ENCODE peak calls at places on chromosomes 16 and 17, in four cellular contexts. One of them, this sample, is unnamed.

GRCh38 chr17:42200702-42201101 is 6.4 kb upstream of the GHDC start:
- DNase-seq in stomach: peak
- DNase-seq in tibial nerve: no peak
- DNase-seq in psoas muscle: no peak
- DNase-seq in this sample: no peak

GRCh38 chr16:69187387-69187890 is 475 bp downstream of the SNTB2 start:
- DNase-seq in stomach: peak
- DNase-seq in tibial nerve: peak
- DNase-seq in psoas muscle: peak
- DNase-seq in this sample: no peak

GRCh38 chr16:87457051-87457611 is 35.7 kb downstream of the ZCCHC14 start:
- DNase-seq in stomach: no peak
- DNase-seq in tibial nerve: no peak
- DNase-seq in psoas muscle: no peak
- DNase-seq in this sample: no peak

GRCh38 chr17:74281799-74282198 is 7.8 kb downstream of the DNAI2 start:
- DNase-seq in stomach: no peak
- DNase-seq in tibial nerve: no peak
- DNase-seq in psoas muscle: no peak
- DNase-seq in this sample: no peak

GRCh38 chr16:52547834-52548215 is 882 bp upstream of the TOX3 start:
- DNase-seq in stomach: no peak
- DNase-seq in tibial nerve: no peak
- DNase-seq in psoas muscle: no peak
- DNase-seq in this sample: no peak

GRCh38 chr17:19958023-19958422 is 19.6 kb downstream of the AKAP10 start:
- DNase-seq in stomach: no peak
- DNase-seq in tibial nerve: no peak
- DNase-seq in psoas muscle: no peak
- DNase-seq in this sample: no peak

GRCh38 chr16:27579086-27579980 is 29.4 kb downstream of the KATNIP start:
- DNase-seq in stomach: no peak
- DNase-seq in tibial nerve: no peak
- DNase-seq in psoas muscle: no peak
- DNase-seq in this sample: no peak

GRCh38 chr17:34176440-34176839 is 78.6 kb upstream of the CCL2 start:
- DNase-seq in stomach: no peak
- DNase-seq in tibial nerve: no peak
- DNase-seq in psoas muscle: no peak
- DNase-seq in this sample: no peak

GRCh38 chr16:23640669-23640958 is 496 bp downstream of the PALB2 start:
- DNase-seq in stomach: no peak
- DNase-seq in tibial nerve: no peak
- DNase-seq in psoas muscle: no peak
- DNase-seq in this sample: peak

GRCh38 chr17:13775450-13775849 is 173.7 kb upstream of the HS3ST3A1 start:
- DNase-seq in stomach: no peak
- DNase-seq in tibial nerve: no peak
- DNase-seq in psoas muscle: no peak
- DNase-seq in this sample: no peak

GRCh38 chr16:47503936-47504335 is 42.8 kb downstream of the PHKB start:
- DNase-seq in stomach: no peak
- DNase-seq in tibial nerve: no peak
- DNase-seq in psoas muscle: no peak
- DNase-seq in this sample: no peak

GRCh38 chr17:31490991-31491793 is 99.7 kb downstream of the RAB11FIP4 start:
- DNase-seq in stomach: no peak
- DNase-seq in tibial nerve: no peak
- DNase-seq in psoas muscle: peak
- DNase-seq in this sample: no peak
- H3K27ac ChIP-seq in stomach: peak
- H3K27ac ChIP-seq in tibial nerve: no peak
- H3K27ac ChIP-seq in psoas muscle: no peak
- H3K27ac ChIP-seq in this sample: no peak

GRCh38 chr16:81705261-81705660 is 73.8 kb upstream of the PLCG2 start:
- DNase-seq in stomach: no peak
- DNase-seq in tibial nerve: no peak
- DNase-seq in psoas muscle: peak
- DNase-seq in this sample: no peak
- H3K27ac ChIP-seq in stomach: no peak
- H3K27ac ChIP-seq in tibial nerve: no peak
- H3K27ac ChIP-seq in psoas muscle: no peak
- H3K27ac ChIP-seq in this sample: no peak

GRCh38 chr16:89581861-89582563 is 6.5 kb downstream of the CPNE7 start:
- DNase-seq in stomach: peak
- DNase-seq in tibial nerve: no peak
- DNase-seq in psoas muscle: no peak
- DNase-seq in this sample: no peak

GRCh38 chr16:89583197-89583894 is 7.8 kb downstream of the CPNE7 start:
- DNase-seq in stomach: no peak
- DNase-seq in tibial nerve: no peak
- DNase-seq in psoas muscle: no peak
- DNase-seq in this sample: no peak

GRCh38 chr16:89581045-89581695 is 5.6 kb downstream of the CPNE7 start:
- DNase-seq in stomach: no peak
- DNase-seq in tibial nerve: no peak
- DNase-seq in psoas muscle: no peak
- DNase-seq in this sample: no peak

GRCh38 chr16:89583895-89584644 is 8.5 kb downstream of the CPNE7 start:
- DNase-seq in stomach: no peak
- DNase-seq in tibial nerve: no peak
- DNase-seq in psoas muscle: no peak
- DNase-seq in this sample: no peak

GRCh38 chr16:89582614-89583196 is 7.1 kb downstream of the CPNE7 start:
- DNase-seq in stomach: no peak
- DNase-seq in tibial nerve: no peak
- DNase-seq in psoas muscle: no peak
- DNase-seq in this sample: no peak
- H3K27ac ChIP-seq in stomach: peak
- H3K27ac ChIP-seq in tibial nerve: no peak
- H3K27ac ChIP-seq in psoas muscle: no peak
- H3K27ac ChIP-seq in this sample: no peak

DNA sequence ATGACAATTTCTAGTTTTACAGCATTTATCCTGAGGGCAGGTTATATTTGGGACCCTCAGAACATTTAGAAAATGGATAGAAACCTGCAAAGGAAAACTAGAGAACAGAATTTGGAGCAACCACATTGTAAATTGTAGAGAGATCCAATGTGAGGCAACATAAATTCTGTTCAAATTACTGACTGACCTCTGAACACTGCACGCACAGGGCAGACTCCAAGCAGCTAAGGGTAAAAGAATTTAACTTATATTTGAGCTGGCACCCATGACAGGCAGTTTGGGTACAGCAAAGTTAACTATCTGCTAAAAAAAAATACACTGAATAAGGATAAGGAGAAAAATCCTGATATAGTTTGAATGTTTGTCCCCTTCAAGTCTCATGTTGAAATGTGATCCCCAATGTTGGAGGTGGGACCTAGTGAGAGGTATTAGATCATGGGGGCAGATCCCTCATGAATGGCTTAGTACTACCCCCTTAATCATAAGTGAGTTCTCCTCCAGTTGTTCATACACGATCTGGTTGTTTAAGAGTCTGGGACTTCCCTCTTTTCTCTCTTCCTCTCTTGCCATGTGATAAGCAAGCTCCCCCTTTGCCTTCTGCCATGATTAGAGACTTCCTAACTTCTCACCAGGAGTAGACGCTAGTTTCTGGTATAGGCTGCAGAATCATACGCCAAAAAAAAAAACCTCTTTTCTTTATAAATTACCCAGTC is 75.7 kb downstream of the FBXL20 start:
- DNase-seq in stomach: no peak
- DNase-seq in tibial nerve: no peak
- DNase-seq in psoas muscle: no peak
- DNase-seq in this sample: no peak
- H3K27ac ChIP-seq in stomach: no peak
- H3K27ac ChIP-seq in tibial nerve: no peak
- H3K27ac ChIP-seq in psoas muscle: no peak
- H3K27ac ChIP-seq in this sample: no peak

GRCh38 chr16:67296422-67296821 is 17.1 kb downstream of the PLEKHG4 start:
- DNase-seq in stomach: no peak
- DNase-seq in tibial nerve: no peak
- DNase-seq in psoas muscle: no peak
- DNase-seq in this sample: no peak
- H3K27ac ChIP-seq in stomach: no peak
- H3K27ac ChIP-seq in tibial nerve: no peak
- H3K27ac ChIP-seq in psoas muscle: no peak
- H3K27ac ChIP-seq in this sample: no peak

GRCh38 chr16:19860146-19861030 is 24.3 kb downstream of the GPRC5B start:
- DNase-seq in stomach: no peak
- DNase-seq in tibial nerve: no peak
- DNase-seq in psoas muscle: no peak
- DNase-seq in this sample: no peak

GRCh38 chr16:19858006-19858653 is 26.5 kb downstream of the GPRC5B start:
- DNase-seq in stomach: no peak
- DNase-seq in tibial nerve: no peak
- DNase-seq in psoas muscle: no peak
- DNase-seq in this sample: no peak

GRCh38 chr16:19859603-19860002 is 25.0 kb downstream of the GPRC5B start:
- DNase-seq in stomach: no peak
- DNase-seq in tibial nerve: no peak
- DNase-seq in psoas muscle: no peak
- DNase-seq in this sample: no peak

GRCh38 chr16:19858654-19859018 is 26.0 kb downstream of the GPRC5B start:
- DNase-seq in stomach: no peak
- DNase-seq in tibial nerve: no peak
- DNase-seq in psoas muscle: no peak
- DNase-seq in this sample: no peak

DNA sequence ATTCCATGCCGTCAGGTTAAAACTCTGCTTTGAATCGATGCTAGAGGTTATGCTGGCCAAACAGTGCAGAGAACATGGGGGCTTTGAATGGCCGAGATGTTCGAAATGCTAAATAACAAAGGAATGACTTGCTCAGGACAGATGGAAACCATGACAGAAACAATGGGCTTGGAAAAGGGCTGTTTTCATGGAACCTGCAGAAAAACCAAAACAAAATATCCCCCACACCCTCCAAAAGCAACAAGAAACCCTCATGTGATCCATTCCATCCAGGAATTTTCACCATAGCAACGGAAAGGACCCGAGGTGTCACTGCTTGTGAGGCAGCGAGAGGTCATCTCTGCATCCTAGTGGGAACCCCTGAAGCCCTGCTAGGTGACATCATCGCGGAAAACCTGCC is 25.5 kb downstream of the GPRC5B start:
- DNase-seq in stomach: no peak
- DNase-seq in tibial nerve: no peak
- DNase-seq in psoas muscle: no peak
- DNase-seq in this sample: no peak
- H3K27ac ChIP-seq in stomach: no peak
- H3K27ac ChIP-seq in tibial nerve: no peak
- H3K27ac ChIP-seq in psoas muscle: peak
- H3K27ac ChIP-seq in this sample: no peak

DNA sequence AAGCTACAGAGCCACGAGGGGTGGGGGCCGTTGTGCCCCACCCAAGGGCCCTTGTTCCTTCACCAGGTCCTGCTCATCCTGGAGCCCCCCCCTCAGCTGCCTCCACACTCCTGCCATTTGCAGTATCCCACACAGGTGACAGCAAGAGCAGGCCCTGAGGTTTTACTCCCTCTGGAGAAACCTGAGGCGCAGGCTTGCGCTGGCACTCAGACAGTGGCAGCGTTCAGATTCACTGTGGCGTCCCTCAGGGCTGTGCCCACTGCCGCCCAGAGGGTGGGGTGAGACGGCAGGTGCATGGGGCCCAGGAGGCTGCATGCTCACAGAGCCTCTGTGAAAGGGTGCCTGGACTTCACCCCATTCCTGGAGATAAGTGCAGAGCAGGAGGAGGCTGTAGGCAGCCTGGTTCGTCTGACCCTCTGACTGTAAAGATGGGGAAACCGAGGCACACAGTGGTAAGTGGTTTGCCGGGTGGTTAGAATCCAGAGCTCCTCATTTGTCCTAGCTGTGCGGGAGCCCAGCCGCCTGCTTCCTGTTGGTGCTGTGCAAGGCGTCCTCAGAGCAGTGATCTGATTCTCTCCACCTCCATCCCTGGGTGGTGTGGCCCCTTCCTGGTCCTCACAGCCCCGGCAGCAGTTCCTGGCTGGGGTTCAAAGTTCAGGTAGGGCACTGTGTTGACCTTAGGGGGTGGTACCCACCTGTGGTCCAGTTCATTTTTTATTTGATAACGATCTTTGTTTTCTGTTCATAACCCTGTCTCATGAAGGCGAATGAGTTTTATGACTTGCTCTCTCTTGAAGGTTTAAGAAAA is 1.6 kb downstream of the SPIRE2 start:
- DNase-seq in stomach: no peak
- DNase-seq in tibial nerve: no peak
- DNase-seq in psoas muscle: no peak
- DNase-seq in this sample: no peak
- H3K27ac ChIP-seq in stomach: peak
- H3K27ac ChIP-seq in tibial nerve: no peak
- H3K27ac ChIP-seq in psoas muscle: no peak
- H3K27ac ChIP-seq in this sample: no peak

GRCh38 chr17:4598776-4599504 is 14.6 kb downstream of the SMTNL2 start:
- DNase-seq in stomach: no peak
- DNase-seq in tibial nerve: no peak
- DNase-seq in psoas muscle: peak
- DNase-seq in this sample: no peak

GRCh38 chr17:4602041-4602440 is 17.7 kb downstream of the SMTNL2 start:
- DNase-seq in stomach: no peak
- DNase-seq in tibial nerve: no peak
- DNase-seq in psoas muscle: peak
- DNase-seq in this sample: no peak

GRCh38 chr17:4599505-4600281 is 15.4 kb downstream of the SMTNL2 start:
- DNase-seq in stomach: no peak
- DNase-seq in tibial nerve: no peak
- DNase-seq in psoas muscle: peak
- DNase-seq in this sample: no peak

GRCh38 chr17:4601326-4601725 is 17.0 kb downstream of the SMTNL2 start:
- DNase-seq in stomach: no peak
- DNase-seq in tibial nerve: no peak
- DNase-seq in psoas muscle: peak
- DNase-seq in this sample: no peak

DNA sequence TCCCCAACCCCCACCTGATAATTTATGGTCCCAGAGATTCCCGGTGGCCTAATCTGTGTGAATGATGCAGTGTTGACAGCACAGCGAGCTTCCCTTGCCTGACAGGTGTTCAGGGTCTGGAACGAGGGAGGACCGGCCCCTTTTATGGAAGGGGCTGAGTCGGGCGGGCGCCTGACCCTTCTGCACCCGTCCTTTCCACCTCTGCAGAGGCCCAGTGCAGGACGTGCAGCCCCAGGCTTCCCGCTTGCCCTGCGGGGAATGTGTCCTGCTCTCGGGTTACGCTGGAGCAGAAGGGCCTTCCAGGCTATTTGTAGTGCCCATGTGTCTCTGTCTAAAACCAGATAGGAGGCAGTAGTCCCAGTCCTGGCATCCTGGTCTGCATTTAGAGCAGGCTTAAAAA is 16.2 kb downstream of the SMTNL2 start:
- DNase-seq in stomach: no peak
- DNase-seq in tibial nerve: no peak
- DNase-seq in psoas muscle: peak
- DNase-seq in this sample: no peak
- H3K27ac ChIP-seq in stomach: no peak
- H3K27ac ChIP-seq in tibial nerve: no peak
- H3K27ac ChIP-seq in psoas muscle: peak
- H3K27ac ChIP-seq in this sample: no peak